ENCODE peak calls at places on chromosome X, in four cellular contexts. Q is PC-9, C is heart right ventricle, F is PC-3. J is an unnamed sample. For H3K36me3, the result is how much of the 10 kb centered on the place peaks cover.

GRCh38 chrX:154799554-154800348 is 5.5 kb downstream of the MPP1 start:
- DNase-seq in Q (peak), C (no peak), F (peak), J (no peak)

GRCh38 chrX:138127314-138127713 is 561.4 kb downstream of the ZIC3 start:
- DNase-seq in Q (no peak), C (no peak), F (peak), J (no peak)

GRCh38 chrX:68947882-68948605 is 119.2 kb downstream of the EFNB1 start:
- DNase-seq in C (no peak), Q (no peak), F (no peak), J (no peak)

GRCh38 chrX:123475068-123475724 is 257.7 kb downstream of the THOC2 start:
- DNase-seq in Q (no peak), C (no peak), F (peak), J (no peak)

GRCh38 chrX:136665258-136665900 is 17.4 kb downstream of the CD40LG start:
- DNase-seq in C (no peak), Q (no peak), F (no peak), J (no peak)

GRCh38 chrX:24372021-24372763 is 11.8 kb downstream of the SUPT20HL1 start:
- DNase-seq in C (no peak), F (no peak), Q (no peak), J (no peak)

GRCh38 chrX:118116308-118117068 is at the start of gene KLHL13:
- DNase-seq in C (peak), Q (no peak), F (peak), J (no peak)

GRCh38 chrX:107154787-107155620 is 36.4 kb upstream of the RBM41 start:
- DNase-seq in C (no peak), F (peak), Q (peak), J (peak)

GRCh38 chrX:7372843-7373525 is 225.0 kb upstream of the PUDP start:
- DNase-seq in C (no peak), F (peak), Q (peak), J (no peak)

GRCh38 chrX:123988423-123989116 is 27.1 kb downstream of the STAG2 start:
- DNase-seq in F (peak), C (no peak), Q (peak), J (no peak)

GRCh38 chrX:38438321-38438720 is 85.9 kb downstream of the OTC start:
- DNase-seq in C (no peak), F (no peak), Q (no peak), J (no peak)

GRCh38 chrX:20974326-20974725 is 399.9 kb upstream of the CNKSR2 start:
- DNase-seq in Q (no peak), C (no peak), F (peak), J (no peak)

GRCh38 chrX:68659385-68659784 is 11.9 kb downstream of the STARD8 start:
- DNase-seq in Q (no peak), F (peak), C (no peak), J (no peak)

GRCh38 chrX:72062890-72063289 is 68.8 kb downstream of the RTL5 start:
- DNase-seq in C (no peak), F (no peak), Q (no peak), J (no peak)

GRCh38 chrX:70129811-70130210 is 3.4 kb upstream of the IGBP1 start:
- DNase-seq in Q (no peak), C (no peak), F (peak), J (no peak)

GRCh38 chrX:154142950-154143745 is 895 bp upstream of the OPN1LW start:
- DNase-seq in C (no peak), F (no peak), Q (no peak), J (no peak)

GRCh38 chrX:29231800-29232199 is 644.6 kb downstream of the IL1RAPL1 start:
- DNase-seq in C (no peak), Q (no peak), F (peak), J (no peak)

GRCh38 chrX:71475906-71476305 is 57.0 kb upstream of the OGT start:
- DNase-seq in Q (no peak), C (no peak), F (no peak), J (no peak)

GRCh38 chrX:19888419-19888879 is 1.0 kb upstream of the SH3KBP1 start:
- DNase-seq in Q (peak), F (peak), C (peak), J (no peak)

GRCh38 chrX:133859336-133859735 is 126.1 kb downstream of the GPC3 start:
- DNase-seq in Q (no peak), C (no peak), F (no peak), J (no peak)

GRCh38 chrX:133856819-133857218 is 128.6 kb downstream of the GPC3 start:
- DNase-seq in F (no peak), Q (no peak), C (no peak), J (no peak)

GRCh38 chrX:133857648-133858269 is 127.6 kb downstream of the GPC3 start:
- DNase-seq in C (no peak), Q (no peak), F (no peak), J (no peak)

DNA sequence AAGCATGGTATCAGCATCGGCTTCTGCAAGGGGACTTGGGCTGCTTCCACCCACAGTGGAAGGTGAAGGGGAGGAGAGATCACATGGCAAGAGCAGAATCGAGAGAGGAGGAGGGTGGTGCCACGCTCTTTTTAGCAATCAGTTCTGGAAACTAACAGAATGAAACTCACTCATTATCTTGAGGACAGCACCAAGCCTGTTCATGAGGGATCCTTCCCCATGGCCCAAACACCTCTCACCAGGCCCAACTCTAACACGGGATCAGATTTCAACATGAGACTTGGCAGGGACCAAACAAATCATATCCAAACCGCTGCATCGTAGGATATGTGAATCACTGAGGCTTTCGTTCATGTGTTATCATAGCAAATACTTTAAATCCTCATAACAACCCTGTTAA is 125.5 kb downstream of the GPC3 start:
- DNase-seq in C (no peak), F (no peak), Q (no peak), J (no peak)
- H3K4me3 ChIP-seq in C (no peak), F (no peak), Q (no peak), J (no peak)

GRCh38 chrX:1673337-1673736 is 58.5 kb downstream of the ASMT start:
- DNase-seq in Q (no peak), F (peak), C (no peak), J (peak)
- TF ChIP-seq CTCF in Q (peak), F (peak), C (peak), J (peak)

GRCh38 chrX:13761606-13762005 is 27.1 kb downstream of the OFD1 start:
- DNase-seq in F (no peak), Q (no peak), C (no peak), J (no peak)

GRCh38 chrX:13762015-13762414 is 27.5 kb downstream of the OFD1 start:
- DNase-seq in Q (no peak), C (no peak), F (no peak), J (no peak)

GRCh38 chrX:13764765-13765164 is 30.2 kb downstream of the OFD1 start:
- DNase-seq in C (no peak), F (no peak), Q (no peak), J (no peak)

GRCh38 chrX:13764284-13764683 is 29.7 kb downstream of the OFD1 start:
- DNase-seq in C (no peak), Q (no peak), F (no peak), J (no peak)

GRCh38 chrX:13763489-13763888 is 28.9 kb downstream of the OFD1 start:
- DNase-seq in F (no peak), Q (no peak), C (peak), J (no peak)
- H3K36me3 ChIP-seq in F (under half), Q (under half), C (under half), J (under half)

DNA sequence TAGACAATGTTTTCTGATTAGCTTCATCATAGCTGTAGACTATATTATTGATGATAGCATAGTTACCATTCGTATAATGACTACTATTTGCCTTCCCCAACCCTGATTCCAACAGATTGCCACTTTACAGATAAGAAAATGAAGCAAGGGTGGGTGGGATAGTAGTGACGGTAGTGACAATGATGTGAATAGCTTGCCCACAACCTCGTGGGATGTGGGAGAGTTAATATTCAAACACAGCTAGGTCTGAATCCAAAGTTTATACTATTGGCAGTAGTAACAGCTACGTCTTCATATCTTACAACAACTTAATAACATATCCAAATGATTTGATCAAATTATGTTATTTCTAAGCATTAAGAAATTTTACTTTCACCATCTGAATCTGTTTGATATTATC is 766.8 kb upstream of the FTHL17 start:
- DNase-seq in F (no peak), Q (no peak), C (no peak), J (no peak)
- H3K4me3 ChIP-seq in F (no peak), Q (no peak), C (no peak), J (no peak)

GRCh38 chrX:18390941-18391538 is 34.4 kb upstream of the CDKL5 start:
- DNase-seq in C (peak), F (peak), Q (peak), J (peak)
- TF ChIP-seq CTCF in C (peak), F (peak), Q (peak), J (peak)

GRCh38 chrX:40698851-40699250 is 36.5 kb downstream of the MED14 start:
- DNase-seq in Q (no peak), F (no peak), C (no peak), J (no peak)
- H3K36me3 ChIP-seq in Q (under half), F (under half), C (under half), J (under half)

GRCh38 chrX:126165721-126166401 is at the start of gene DCAF12L2:
- DNase-seq in F (no peak), C (no peak), Q (no peak), J (no peak)
- H3K4me3 ChIP-seq in F (peak), C (peak), Q (no peak), J (no peak)

GRCh38 chrX:80282535-80282934 is 137.7 kb upstream of the TENT5D start:
- DNase-seq in C (no peak), Q (no peak), F (peak), J (no peak)
- TF ChIP-seq CTCF in C (peak), Q (peak), F (peak), J (no peak)

GRCh38 chrX:63675716-63676115 is 109.3 kb downstream of the ARHGEF9 start:
- DNase-seq in F (no peak), C (no peak), Q (no peak), J (no peak)
- H3K36me3 ChIP-seq in F (under half), C (under half), Q (under half), J (under half)

GRCh38 chrX:101658661-101659477 is 781 bp downstream of the ARMCX2 start:
- DNase-seq in F (peak), C (peak), Q (no peak), J (peak)
- H3K4me3 ChIP-seq in F (peak), C (peak), Q (peak), J (peak)